ENCODE peak calls at places on chromosomes 6 and 20, in eight cellular contexts. V is suprapubic skin; S is effector memory CD4-positive, alpha-beta T cell; P is tibial artery; K is fibroblast of lung; F is psoas muscle; X is thyroid gland; Z is NT2/D1. G is an unnamed sample.

GRCh38 chr6:159679091-159680077 is 13.7 kb downstream of the SOD2 start:
- DNase-seq in V (no peak), S (no peak), P (no peak), K (peak; percentile 42), F (no peak), X (no peak), Z (no peak), G (no peak)

GRCh38 chr6:28462401-28462800 is 19.1 kb upstream of the ZSCAN23 start:
- DNase-seq in V (no peak), S (no peak), P (no peak), K (no peak), F (no peak), X (no peak), Z (no peak), G (no peak)

GRCh38 chr6:142474446-142475289 is 172.9 kb downstream of the ADGRG6 start:
- DNase-seq in V (no peak), S (no peak), P (no peak), K (peak; percentile 49), F (no peak), X (peak; percentile 32), Z (peak; percentile 49), G (peak; percentile 49)

GRCh38 chr20:35791823-35792222 is 20.0 kb downstream of the PHF20 start:
- DNase-seq in V (no peak), S (no peak), P (no peak), K (peak; percentile 92), F (no peak), X (no peak), Z (no peak), G (no peak)

GRCh38 chr20:35237486-35237885 is 11.0 kb downstream of the MMP24 start:
- DNase-seq in V (no peak), S (no peak), P (no peak), K (no peak), F (no peak), X (no peak), Z (no peak), G (no peak)

GRCh38 chr6:126876446-126876845 is 242.0 kb upstream of the RSPO3 start:
- DNase-seq in V (no peak), S (no peak), P (no peak), K (no peak), F (no peak), X (no peak), Z (no peak), G (no peak)

GRCh38 chr6:1995521-1996110 is 249.8 kb downstream of the GMDS start:
- DNase-seq in V (no peak), S (no peak), P (no peak), K (peak; percentile 53), F (no peak), X (no peak), Z (no peak), G (no peak)

GRCh38 chr20:21323640-21324039 is 20.5 kb downstream of the XRN2 start:
- DNase-seq in V (no peak), S (no peak), P (no peak), K (peak; percentile 70), F (no peak), X (no peak), Z (no peak), G (peak; percentile 29)

GRCh38 chr20:53957421-53958172 is 112.8 kb downstream of the BCAS1 start:
- DNase-seq in V (no peak), S (no peak), P (no peak), K (peak; percentile 90), F (no peak), X (no peak), Z (no peak), G (no peak)

GRCh38 chr20:62925420-62926228 is 681 bp downstream of the DIDO1 start:
- DNase-seq in V (peak; percentile 78), S (peak; percentile 41), P (no peak), K (peak; percentile 33), F (peak; percentile 41), X (peak; percentile 29), Z (no peak), G (no peak)

GRCh38 chr6:31572041-31572911 is at the start of gene LTA:
- DNase-seq in V (no peak), S (peak; percentile 74), P (no peak), K (no peak), F (no peak), X (no peak), Z (no peak), G (no peak)
- H3K4me3 ChIP-seq in V (no peak within 1 kb of the TSS), S (peak within 1 kb of the TSS; percentile 47), P (no peak within 1 kb of the TSS), K (no peak within 1 kb of the TSS), F (no peak within 1 kb of the TSS), X (no peak within 1 kb of the TSS), Z (no peak within 1 kb of the TSS), G (no peak within 1 kb of the TSS)

DNA sequence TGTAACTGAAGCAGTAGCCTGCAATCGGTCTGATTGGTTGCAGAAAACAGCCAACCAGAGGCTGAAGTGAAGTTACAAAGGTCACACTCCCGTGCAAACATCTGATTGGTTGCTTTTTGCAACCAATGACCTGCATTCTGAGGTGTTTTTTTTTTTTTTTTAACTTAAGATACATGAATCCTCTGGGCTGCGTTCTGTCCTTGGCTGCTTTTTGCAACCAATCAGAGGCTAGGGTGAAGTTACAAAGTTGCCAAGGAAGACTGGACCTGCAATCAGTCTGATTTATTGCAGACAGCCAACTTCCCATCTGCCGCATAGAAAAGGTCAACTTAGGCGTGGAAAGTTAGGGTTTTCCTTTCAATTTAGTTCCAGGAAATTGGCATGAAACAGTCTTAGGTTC is 292.9 kb downstream of the PLCB1 start:
- DNase-seq in V (no peak), S (no peak), P (no peak), K (no peak), F (no peak), X (no peak), Z (no peak), G (no peak)
- H3K4me1 ChIP-seq in V (no peaks in the 10 kb centered on the region), S (no peaks in the 10 kb centered on the region), P (no peaks in the 10 kb centered on the region), K (no peaks in the 10 kb centered on the region), F (peaks cover 13% of the 10 kb centered on the region), X (no peaks in the 10 kb centered on the region), Z (no peaks in the 10 kb centered on the region), G (no peaks in the 10 kb centered on the region)

GRCh38 chr6:116008470-116009229 is 52.0 kb downstream of the FRK start:
- DNase-seq in V (no peak), S (no peak), P (no peak), K (peak; percentile 80), F (no peak), X (no peak), Z (no peak), G (no peak)
- H3K4me3 ChIP-seq in V (no peak overlapping the region), S (no peak overlapping the region), P (peak overlapping the region; percentile 43), K (peak overlapping the region; percentile 2), F (peak overlapping the region; percentile 1), X (no peak overlapping the region), Z (no peak overlapping the region), G (no peak overlapping the region)

GRCh38 chr6:15658345-15658744 is 4.5 kb downstream of the DTNBP1 start:
- DNase-seq in V (no peak), S (no peak), P (no peak), K (no peak), F (no peak), X (no peak), Z (no peak), G (no peak)
- H3K4me1 ChIP-seq in V (peaks cover 14% of the 10 kb centered on the region), S (no peaks in the 10 kb centered on the region), P (no peaks in the 10 kb centered on the region), K (no peaks in the 10 kb centered on the region), F (peaks cover 12% of the 10 kb centered on the region), X (peaks cover 10% of the 10 kb centered on the region), Z (no peaks in the 10 kb centered on the region), G (peaks cover 21% of the 10 kb centered on the region)

GRCh38 chr6:40159865-40160264 is 225.6 kb upstream of the MOCS1 start:
- DNase-seq in V (no peak), S (no peak), P (no peak), K (no peak), F (no peak), X (no peak), Z (no peak), G (no peak)
- H3K4me3 ChIP-seq in V (no peak overlapping the region), S (no peak overlapping the region), P (no peak overlapping the region), K (no peak overlapping the region), F (no peak overlapping the region), X (no peak overlapping the region), Z (no peak overlapping the region), G (no peak overlapping the region)

GRCh38 chr20:40982415-40983145 is 46.0 kb upstream of the TOP1 start:
- DNase-seq in V (no peak), S (no peak), P (no peak), K (no peak), F (no peak), X (no peak), Z (no peak), G (no peak)

GRCh38 chr20:40990542-40991120 is 38.0 kb upstream of the TOP1 start:
- DNase-seq in V (peak; percentile 85), S (peak; percentile 32), P (peak; percentile 84), K (peak; percentile 76), F (peak; percentile 74), X (peak; percentile 84), Z (peak; percentile 80), G (peak; percentile 58)

GRCh38 chr20:40983898-40984297 is 44.7 kb upstream of the TOP1 start:
- DNase-seq in V (no peak), S (no peak), P (no peak), K (no peak), F (no peak), X (no peak), Z (no peak), G (no peak)

GRCh38 chr20:40984496-40984895 is 44.1 kb upstream of the TOP1 start:
- DNase-seq in V (no peak), S (no peak), P (no peak), K (no peak), F (no peak), X (no peak), Z (no peak), G (no peak)

DNA sequence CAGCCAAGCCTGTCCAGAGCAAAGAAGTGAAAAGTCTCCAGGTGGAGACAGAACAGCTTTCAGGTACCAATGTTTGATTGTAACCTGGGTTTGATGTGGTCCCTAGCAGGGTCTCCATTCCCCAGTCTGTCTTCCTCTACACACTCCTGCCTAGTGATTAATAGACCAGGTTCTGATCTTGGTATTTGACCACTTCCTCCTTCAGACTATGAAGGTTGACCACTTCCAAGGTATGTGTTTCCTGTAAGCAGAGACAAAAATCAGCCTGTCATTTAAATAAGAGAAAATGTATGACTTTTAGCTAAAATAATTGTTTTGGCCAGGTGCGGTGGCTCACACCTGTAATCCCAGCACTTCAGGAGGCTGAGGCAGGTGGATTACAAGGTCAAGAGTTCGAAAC is 41.8 kb upstream of the TOP1 start:
- DNase-seq in V (no peak), S (no peak), P (no peak), K (no peak), F (no peak), X (no peak), Z (no peak), G (no peak)
- H3K4me1 ChIP-seq in V (peaks cover 14% of the 10 kb centered on the region), S (peaks cover 21% of the 10 kb centered on the region), P (no peaks in the 10 kb centered on the region), K (peaks cover 7% of the 10 kb centered on the region), F (no peaks in the 10 kb centered on the region), X (peaks cover 8% of the 10 kb centered on the region), Z (no peaks in the 10 kb centered on the region), G (no peaks in the 10 kb centered on the region)

DNA sequence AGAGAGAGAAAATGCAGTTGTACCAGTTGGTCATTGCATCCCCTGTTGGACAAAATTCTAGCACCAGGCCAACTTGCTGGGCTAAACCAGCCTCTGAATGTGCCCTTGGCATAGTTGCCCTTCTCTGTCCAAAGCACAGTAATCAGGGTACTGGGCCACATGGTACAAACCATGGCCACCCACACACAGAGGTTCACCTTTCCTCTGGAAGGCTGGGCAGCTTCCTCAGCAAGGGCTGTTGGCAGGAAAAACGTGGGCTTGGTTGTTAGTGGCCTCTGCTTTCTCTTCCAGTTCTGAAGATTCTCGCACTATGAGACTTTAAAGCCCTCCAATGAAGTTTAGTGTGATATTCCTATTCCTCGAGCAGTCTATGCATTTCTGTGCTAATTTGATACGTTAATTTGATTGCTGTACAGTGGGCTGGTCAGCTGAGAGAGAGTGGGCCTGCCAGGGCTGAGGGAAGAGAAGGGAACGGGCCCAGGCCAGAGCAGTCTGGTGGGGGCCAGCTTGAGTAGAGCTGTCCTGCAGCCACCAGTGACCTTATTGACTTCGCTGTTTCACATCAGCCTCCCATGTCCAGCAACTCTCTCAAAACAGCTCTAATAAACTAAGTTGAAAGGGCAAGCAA is 592 bp downstream of the DDO start:
- DNase-seq in V (no peak), S (no peak), P (no peak), K (no peak), F (no peak), X (no peak), Z (no peak), G (no peak)
- H3K4me3 ChIP-seq in V (peak overlapping the region; percentile 38), S (no peak overlapping the region), P (peak overlapping the region; percentile 50), K (peak overlapping the region; percentile 57), F (peak overlapping the region; percentile 64), X (peak overlapping the region; percentile 13), Z (no peak overlapping the region), G (no peak overlapping the region)